ENCODE peak calls at places on chromosomes 13 and 19, in six cellular contexts. E is breast epithelium, L is vagina, J is GM12878, Y is GM23338, H is prostate gland. X is an unnamed sample.

GRCh38 chr13:85825454-85825853 is 26.2 kb upstream of the SLITRK6 start:
- DNase-seq in E (no peak), L (no peak), J (no peak), Y (no peak), H (no peak), X (no peak)

GRCh38 chr13:77034883-77035282 is 7.9 kb upstream of the FBXL3 start:
- DNase-seq in E (no peak), L (no peak), J (no peak), Y (no peak), H (no peak), X (no peak)

GRCh38 chr19:4669723-4670480 is at the start of gene MYDGF:
- DNase-seq in E (peak), L (no peak), J (peak), Y (peak), H (peak), X (peak)

GRCh38 chr19:7356899-7357627 is 8.3 kb downstream of the ARHGEF18 start:
- DNase-seq in E (no peak), L (no peak), J (no peak), Y (no peak), H (no peak), X (peak)

GRCh38 chr19:58516964-58517833 is 2.4 kb downstream of the ZBTB45 start:
- DNase-seq in E (no peak), L (no peak), J (no peak), Y (peak), H (no peak), X (no peak)

GRCh38 chr19:54178581-54179261 is 5.8 kb upstream of the TMC4 start:
- DNase-seq in E (no peak), L (no peak), J (no peak), Y (peak), H (no peak), X (no peak)

GRCh38 chr19:11100064-11100463 is 10.8 kb downstream of the LDLR start:
- DNase-seq in E (no peak), L (no peak), J (no peak), Y (no peak), H (no peak), X (no peak)

GRCh38 chr19:41535029-41535622 is 40.8 kb upstream of the CEACAM21 start:
- DNase-seq in E (no peak), L (no peak), J (peak), Y (no peak), H (no peak), X (no peak)

GRCh38 chr13:113232208-113233003 is 23.0 kb downstream of the CUL4A start:
- DNase-seq in E (no peak), L (no peak), J (no peak), Y (no peak), H (no peak), X (no peak)

GRCh38 chr19:13538854-13539253 is 32.6 kb upstream of the CACNA1A start:
- DNase-seq in E (no peak), L (no peak), J (no peak), Y (no peak), H (no peak), X (no peak)

GRCh38 chr13:27621366-27622101 is at the start of gene POLR1D:
- DNase-seq in E (peak), L (no peak), J (peak), Y (peak), H (peak), X (peak)

GRCh38 chr13:110444226-110444653 is 117.3 kb downstream of the RAB20 start:
- DNase-seq in E (no peak), L (no peak), J (no peak), Y (no peak), H (no peak), X (peak)

GRCh38 chr19:14051980-14052379 is 9.9 kb downstream of the PALM3 start:
- DNase-seq in E (no peak), L (no peak), J (no peak), Y (no peak), H (no peak), X (no peak)

GRCh38 chr13:48505597-48506091 is 27.2 kb downstream of the RCBTB2 start:
- DNase-seq in E (no peak), L (no peak), J (peak), Y (no peak), H (peak), X (no peak)

GRCh38 chr13:21638319-21639282 is 32.3 kb upstream of the FGF9 start:
- DNase-seq in E (no peak), L (no peak), J (no peak), Y (peak), H (no peak), X (no peak)

GRCh38 chr19:35144600-35145436 is 1.8 kb downstream of the FXYD7 start:
- DNase-seq in E (no peak), L (no peak), J (no peak), Y (peak), H (no peak), X (no peak)

GRCh38 chr13:40508112-40508511 is 158.3 kb downstream of the FOXO1 start:
- DNase-seq in E (no peak), L (no peak), J (no peak), Y (no peak), H (no peak), X (no peak)

GRCh38 chr19:18969953-18970659 is 29.1 kb upstream of the HOMER3 start:
- DNase-seq in E (no peak), L (no peak), J (no peak), Y (no peak), H (no peak), X (no peak)

GRCh38 chr13:64723735-64724134 is 2506.4 kb downstream of the PCDH9 start:
- DNase-seq in E (no peak), L (no peak), J (no peak), Y (peak), H (no peak), X (no peak)

GRCh38 chr19:2246801-2247361 is 2.2 kb upstream of the AMH start:
- DNase-seq in E (no peak), L (no peak), J (no peak), Y (no peak), H (no peak), X (no peak)

GRCh38 chr13:51797664-51798488 is 6.1 kb downstream of the DHRS12 start:
- DNase-seq in E (no peak), L (no peak), J (no peak), Y (peak), H (peak), X (peak)
- TF ChIP-seq CTCF in E (peak), L (no peak), J (peak), Y (peak), H (peak), X (peak)

GRCh38 chr13:62453761-62454160 is 1038.1 kb upstream of the PCDH20 start:
- DNase-seq in E (no peak), L (no peak), J (no peak), Y (no peak), H (no peak), X (no peak)
- H3K4me3 ChIP-seq in E (no peak), L (no peak), J (no peak), Y (no peak), H (no peak), X (no peak)

DNA sequence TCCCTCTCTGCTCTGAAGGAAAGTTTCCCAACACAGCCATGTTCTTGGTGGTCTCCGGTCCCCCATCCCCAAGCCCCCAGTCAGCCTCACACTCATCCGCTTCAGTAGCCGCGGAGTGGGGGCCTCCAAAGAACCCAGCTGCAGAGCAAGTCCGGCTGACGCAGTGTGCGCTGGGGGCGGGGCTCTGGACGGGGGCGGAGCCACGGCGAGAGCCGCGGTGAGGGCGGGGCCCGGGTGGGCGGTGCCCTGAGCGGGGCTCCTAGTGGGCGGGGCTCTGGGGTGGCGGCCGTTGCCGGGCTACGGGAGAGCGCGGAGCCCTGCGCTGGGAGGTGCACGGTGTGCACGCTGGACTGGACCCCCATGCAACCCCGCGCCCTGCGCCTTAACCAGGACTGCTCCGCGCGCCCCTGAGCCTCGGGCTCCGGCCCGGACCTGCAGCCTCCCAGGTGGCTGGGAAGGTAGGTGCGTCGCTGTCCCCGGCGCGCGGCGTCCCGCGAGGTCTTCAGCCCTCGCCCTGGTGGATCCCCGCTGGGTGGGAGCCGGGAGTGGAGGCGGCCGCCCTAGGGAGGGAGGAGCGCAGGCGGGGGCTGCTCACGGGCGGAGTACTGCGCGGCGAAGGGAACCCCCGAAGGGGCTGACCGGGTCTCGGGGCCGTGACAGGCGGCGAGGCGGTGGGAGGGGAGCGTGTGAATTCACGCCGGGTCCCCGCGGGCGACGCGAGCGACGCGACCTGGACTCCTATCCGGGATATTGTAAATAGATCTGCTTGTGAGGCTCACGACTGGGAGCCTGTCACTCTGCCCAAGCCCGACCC is 9.1 kb downstream of the TNFRSF19 start:
- DNase-seq in E (peak), L (no peak), J (no peak), Y (peak), H (peak), X (peak)
- TF ChIP-seq POLR2AphosphoS5 in E (peak), L (no peak), J (peak), Y (peak), H (no peak), X (peak)

DNA sequence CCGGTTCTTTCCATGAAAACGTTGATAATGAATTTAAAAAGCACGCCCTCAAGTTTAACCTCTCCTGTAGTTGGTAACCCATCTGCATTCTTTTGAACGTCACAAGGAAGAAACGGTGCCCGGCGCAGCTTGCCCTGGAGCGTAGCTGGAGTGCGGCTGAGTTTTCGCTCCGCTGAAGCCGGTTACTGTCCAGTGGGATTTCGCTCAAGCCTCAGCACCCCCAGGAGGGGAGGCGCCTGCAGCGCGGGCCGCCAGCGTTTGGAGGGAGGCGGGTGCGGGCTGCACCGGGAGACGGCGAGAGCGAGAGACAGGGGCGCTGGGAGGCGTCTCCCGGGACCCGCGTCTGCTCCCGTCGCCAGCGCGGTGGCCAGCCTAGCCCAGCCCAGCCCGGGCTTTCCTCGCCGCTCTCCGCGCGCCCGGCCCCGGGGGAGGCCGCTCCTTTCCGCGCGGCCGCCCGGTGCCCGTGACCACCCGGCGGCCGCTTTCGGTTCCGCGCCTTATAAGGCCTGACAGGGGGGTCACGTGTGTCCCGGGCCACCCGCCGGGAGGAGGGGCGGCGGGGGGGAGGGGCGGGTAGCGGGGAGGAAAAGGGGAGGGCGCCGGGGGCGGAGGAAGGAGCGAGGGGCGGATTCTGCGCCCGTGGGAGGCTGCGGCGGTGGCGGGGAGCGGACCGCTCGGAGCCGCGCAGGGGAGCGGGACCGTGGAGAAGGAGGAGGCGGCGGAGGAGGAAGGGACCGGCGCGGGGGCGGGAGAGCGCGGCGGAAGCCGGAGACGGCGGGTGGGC is 8.3 kb upstream of the DGKH start:
- DNase-seq in E (peak), L (no peak), J (peak), Y (peak), H (peak), X (peak)
- TF ChIP-seq CTCF in E (peak), L (no peak), J (no peak), Y (no peak), H (no peak), X (no peak)

GRCh38 chr19:45667620-45668341 is at the start of gene GIPR:
- DNase-seq in E (no peak), L (no peak), J (no peak), Y (peak), H (no peak), X (no peak)

GRCh38 chr19:45676851-45677263 is 8.8 kb downstream of the GIPR start:
- DNase-seq in E (no peak), L (no peak), J (no peak), Y (peak), H (no peak), X (no peak)

GRCh38 chr19:45668342-45668871 is 386 bp downstream of the GIPR start:
- DNase-seq in E (no peak), L (no peak), J (no peak), Y (no peak), H (no peak), X (no peak)

DNA sequence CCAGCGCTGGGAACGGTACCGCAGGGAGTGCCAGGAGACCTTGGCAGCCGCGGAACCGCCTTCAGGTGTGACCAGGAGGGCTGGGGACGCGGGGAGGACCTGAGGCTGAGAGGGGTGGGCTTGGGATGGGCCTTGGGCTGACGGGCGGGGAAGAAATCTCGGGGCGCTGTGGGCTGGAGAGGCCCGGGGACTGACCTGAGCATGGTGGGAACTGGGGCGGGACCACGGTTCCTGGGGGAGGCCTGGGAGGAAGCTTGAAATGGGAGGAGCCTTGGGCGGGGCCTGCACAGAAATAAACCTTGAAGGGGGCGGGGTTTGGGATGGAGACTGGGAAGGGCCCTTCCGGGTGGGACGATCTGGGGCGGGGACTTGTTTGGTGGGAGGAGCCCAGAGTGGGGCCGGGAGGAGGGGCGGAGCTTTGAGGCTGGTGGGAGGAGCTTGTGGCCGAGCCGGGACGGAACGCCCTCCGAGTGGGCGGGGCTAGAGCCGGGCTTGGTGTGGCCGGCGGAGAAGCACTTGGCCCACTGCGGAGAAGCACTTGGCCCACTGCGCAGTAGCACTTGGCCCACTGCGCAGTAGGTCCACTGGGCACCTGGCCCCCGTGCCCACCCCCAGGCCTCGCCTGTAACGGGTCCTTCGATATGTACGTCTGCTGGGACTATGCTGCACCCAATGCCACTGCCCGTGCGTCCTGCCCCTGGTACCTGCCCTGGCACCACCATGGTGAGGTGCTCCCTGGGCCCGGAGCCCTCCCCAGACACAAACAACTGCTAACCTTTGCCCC is 2.8 kb downstream of the GIPR start:
- DNase-seq in E (peak), L (no peak), J (peak), Y (peak), H (peak), X (no peak)
- H3K4me3 ChIP-seq in E (peak), L (no peak), J (peak), Y (peak), H (no peak), X (no peak)